ENCODE peak calls at places on chromosomes 11 and 22, in eight cellular contexts. C, M, O, K, U, T, F and Y are unnamed samples.

GRCh38 chr22:43566561-43567332 is 154.9 kb downstream of the MPPED1 start:
- DNase-seq in C (no peak), M (no peak), O (no peak), K (no peak), U (no peak), T (no peak), F (no peak), Y (no peak)

GRCh38 chr11:19173964-19174638 is 27.7 kb downstream of the CSRP3 start:
- DNase-seq in C (no peak), M (no peak), O (no peak), K (no peak), U (no peak), T (no peak), F (no peak), Y (no peak)

GRCh38 chr22:49727881-49728563 is 99.7 kb downstream of the BRD1 start:
- DNase-seq in C (no peak), M (no peak), O (no peak), K (no peak), U (no peak), T (no peak), F (no peak), Y (peak; percentile 20)

GRCh38 chr11:72072348-72072747 is 8.0 kb downstream of the NUMA1 start:
- DNase-seq in C (no peak), M (no peak), O (no peak), K (peak; percentile 85), U (no peak), T (no peak), F (no peak), Y (no peak)

GRCh38 chr11:57639321-57640067 is 10.2 kb downstream of the YPEL4 start:
- DNase-seq in C (no peak), M (peak; percentile 88), O (no peak), K (peak; percentile 41), U (no peak), T (no peak), F (no peak), Y (peak; percentile 99)

GRCh38 chr11:44229664-44230063 is 80.3 kb downstream of the ALX4 start:
- DNase-seq in C (no peak), M (no peak), O (no peak), K (no peak), U (no peak), T (no peak), F (no peak), Y (no peak)

GRCh38 chr11:11813288-11813962 is 28.3 kb upstream of the USP47 start:
- DNase-seq in C (no peak), M (no peak), O (no peak), K (peak; percentile 96), U (no peak), T (no peak), F (no peak), Y (no peak)

GRCh38 chr11:46520971-46521745 is 72.7 kb downstream of the AMBRA1 start:
- DNase-seq in C (no peak), M (no peak), O (no peak), K (peak; percentile 85), U (no peak), T (no peak), F (no peak), Y (no peak)

GRCh38 chr11:119739021-119739703 is 10.2 kb upstream of the NECTIN1 start:
- DNase-seq in C (no peak), M (no peak), O (no peak), K (no peak), U (no peak), T (no peak), F (no peak), Y (no peak)

GRCh38 chr11:122711362-122711761 is 55.8 kb downstream of the UBASH3B start:
- DNase-seq in C (no peak), M (no peak), O (no peak), K (no peak), U (no peak), T (no peak), F (no peak), Y (no peak)

GRCh38 chr11:16606784-16607674 is 131.4 kb upstream of the C11orf58 start:
- DNase-seq in C (no peak), M (no peak), O (no peak), K (no peak), U (no peak), T (peak; percentile 68), F (no peak), Y (no peak)

GRCh38 chr22:36375071-36375980 is 12.4 kb downstream of the MYH9 start:
- DNase-seq in C (no peak), M (no peak), O (no peak), K (no peak), U (no peak), T (no peak), F (no peak), Y (no peak)

GRCh38 chr22:37300551-37301017 is 18.3 kb downstream of the CYTH4 start:
- DNase-seq in C (peak; percentile 43), M (no peak), O (no peak), K (no peak), U (no peak), T (no peak), F (peak; percentile 47), Y (peak; percentile 86)

GRCh38 chr11:130301002-130301401 is 13.7 kb downstream of the ZBTB44 start:
- DNase-seq in C (no peak), M (no peak), O (no peak), K (no peak), U (no peak), T (no peak), F (no peak), Y (no peak)